ENCODE peak calls at places on chromosomes 1 and 21, in eight cellular contexts. K, S, B, X, F, T, E and Z are unnamed samples.

GRCh38 chr1:7482772-7483495 is 288.2 kb upstream of the VAMP3 start:
- DNase-seq in K (no peak), S (no peak), B (no peak), X (no peak), F (no peak), T (no peak), E (no peak), Z (no peak)

GRCh38 chr1:231487019-231487418 is 41.5 kb upstream of the TSNAX start:
- DNase-seq in K (no peak), S (no peak), B (peak; percentile 40), X (no peak), F (no peak), T (no peak), E (peak; percentile 70), Z (no peak)

GRCh38 chr1:81583878-81584277 is 216.9 kb upstream of the ADGRL2 start:
- DNase-seq in K (no peak), S (no peak), B (no peak), X (no peak), F (no peak), T (no peak), E (no peak), Z (no peak)

GRCh38 chr1:215833936-215834729 is 267.0 kb downstream of the KCTD3 start:
- DNase-seq in K (peak; percentile 4), S (no peak), B (no peak), X (no peak), F (no peak), T (no peak), E (peak; percentile 63), Z (no peak)

GRCh38 chr21:25916226-25916625 is 181.5 kb downstream of the GABPA start:
- DNase-seq in K (no peak), S (no peak), B (no peak), X (no peak), F (no peak), T (no peak), E (no peak), Z (no peak)

GRCh38 chr1:147117109-147117508 is 55.2 kb downstream of the PRKAB2 start:
- DNase-seq in K (no peak), S (no peak), B (no peak), X (no peak), F (no peak), T (no peak), E (no peak), Z (no peak)

GRCh38 chr1:54229281-54229891 is 29.4 kb downstream of the MRPL37 start:
- DNase-seq in K (no peak), S (no peak), B (no peak), X (no peak), F (no peak), T (no peak), E (no peak), Z (no peak)

GRCh38 chr1:67355745-67356424 is 48.2 kb downstream of the IL12RB2 start:
- DNase-seq in K (no peak), S (no peak), B (no peak), X (no peak), F (no peak), T (no peak), E (peak; percentile 41), Z (no peak)

GRCh38 chr1:216686860-216687545 is 36.2 kb downstream of the ESRRG start:
- DNase-seq in K (peak; percentile 32), S (no peak), B (peak; percentile 22), X (no peak), F (no peak), T (no peak), E (peak; percentile 34), Z (no peak)

GRCh38 chr1:18927654-18928272 is 25.4 kb upstream of the ALDH4A1 start:
- DNase-seq in K (no peak), S (no peak), B (no peak), X (no peak), F (no peak), T (no peak), E (no peak), Z (no peak)

GRCh38 chr1:28860332-28861073 is 48.5 kb downstream of the OPRD1 start:
- DNase-seq in K (no peak), S (no peak), B (peak; percentile 86), X (peak; percentile 30), F (no peak), T (peak; percentile 30), E (no peak), Z (no peak)

GRCh38 chr21:32994305-32994704 is 31.4 kb upstream of the OLIG2 start:
- DNase-seq in K (peak; percentile 57), S (no peak), B (peak; percentile 19), X (no peak), F (no peak), T (no peak), E (peak; percentile 39), Z (no peak)

GRCh38 chr1:165468850-165469249 is 23.9 kb upstream of the RXRG start:
- DNase-seq in K (no peak), S (no peak), B (no peak), X (no peak), F (no peak), T (no peak), E (no peak), Z (no peak)

GRCh38 chr1:150575518-150576366 is 3.7 kb downstream of the MCL1 start:
- DNase-seq in K (peak; percentile 5), S (no peak), B (peak; percentile 13), X (no peak), F (no peak), T (no peak), E (peak; percentile 61), Z (no peak)

GRCh38 chr1:108925920-108926319 is 37.4 kb downstream of the CLCC1 start:
- DNase-seq in K (no peak), S (no peak), B (no peak), X (no peak), F (no peak), T (no peak), E (no peak), Z (no peak)

GRCh38 chr1:50497007-50497406 is 73.8 kb upstream of the DMRTA2 start:
- DNase-seq in K (no peak), S (no peak), B (no peak), X (no peak), F (no peak), T (no peak), E (no peak), Z (no peak)

GRCh38 chr1:224069138-224069537 is 44.8 kb upstream of the FBXO28 start:
- DNase-seq in K (no peak), S (no peak), B (no peak), X (no peak), F (no peak), T (no peak), E (no peak), Z (no peak)

GRCh38 chr1:38776466-38776865 is 83.1 kb downstream of the RRAGC start:
- DNase-seq in K (no peak), S (no peak), B (no peak), X (no peak), F (no peak), T (no peak), E (no peak), Z (no peak)

GRCh38 chr1:8019229-8019620 is 6.9 kb downstream of the ERRFI1 start:
- DNase-seq in K (no peak), S (no peak), B (no peak), X (no peak), F (no peak), T (no peak), E (peak; percentile 8), Z (no peak)

GRCh38 chr1:246907472-246907871 is 24.3 kb downstream of the AHCTF1 start:
- DNase-seq in K (peak; percentile 66), S (no peak), B (peak; percentile 63), X (peak; percentile 29), F (peak; percentile 16), T (no peak), E (peak; percentile 86), Z (no peak)

GRCh38 chr21:33155457-33155856 is 74.3 kb upstream of the IFNAR2 start:
- DNase-seq in K (no peak), S (no peak), B (no peak), X (no peak), F (no peak), T (no peak), E (no peak), Z (no peak)

GRCh38 chr1:25991937-25992688 is 5.8 kb downstream of the PAFAH2 start:
- DNase-seq in K (no peak), S (no peak), B (no peak), X (no peak), F (no peak), T (no peak), E (no peak), Z (no peak)

GRCh38 chr1:171751208-171751607 is 9.3 kb upstream of the VAMP4 start:
- DNase-seq in K (no peak), S (no peak), B (no peak), X (no peak), F (no peak), T (no peak), E (no peak), Z (no peak)

DNA sequence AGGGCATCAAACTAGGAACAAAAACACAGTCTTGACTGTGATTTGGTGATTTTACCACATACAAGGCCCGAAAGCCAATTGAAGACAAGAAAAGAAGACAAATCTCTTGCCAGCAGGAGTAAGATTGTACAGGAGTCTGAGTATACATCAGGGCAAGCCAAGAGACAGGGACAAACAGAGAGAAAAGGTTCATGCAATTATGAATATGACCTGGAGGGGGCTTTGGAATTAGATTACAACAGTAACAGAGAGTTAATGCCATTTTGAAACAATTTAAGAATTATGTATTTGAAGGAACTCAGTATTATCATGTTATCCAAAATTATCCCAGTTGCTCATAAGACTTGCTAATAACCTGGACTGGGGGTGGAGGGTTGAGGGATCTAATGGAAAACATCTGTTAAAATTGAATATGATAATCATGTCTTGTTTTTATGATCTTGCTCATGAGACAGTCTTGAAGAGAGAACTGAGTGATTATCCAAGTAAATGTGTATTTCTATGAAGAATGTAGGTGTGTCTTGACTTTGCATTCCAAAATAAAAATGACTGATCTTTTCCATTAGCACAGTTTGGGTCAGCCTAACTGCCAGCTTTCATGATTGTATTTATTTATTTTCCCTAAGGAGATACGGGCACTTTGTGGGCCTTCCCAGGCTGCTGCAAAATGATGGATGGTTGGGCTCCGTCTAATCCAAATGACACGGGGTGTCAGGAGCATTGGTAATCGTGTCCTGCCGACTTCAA is 117.7 kb downstream of the ERG start:
- DNase-seq in K (peak; percentile 12), S (no peak), B (no peak), X (no peak), F (no peak), T (peak; percentile 8), E (peak; percentile 22), Z (no peak)
- H3K4me1 ChIP-seq in K (no peaks in the 10 kb centered on the region), S (no peaks in the 10 kb centered on the region), B (no peaks in the 10 kb centered on the region), X (no peaks in the 10 kb centered on the region), F (no peaks in the 10 kb centered on the region), T (no peaks in the 10 kb centered on the region), E (no peaks in the 10 kb centered on the region), Z (no peaks in the 10 kb centered on the region)

GRCh38 chr1:182015360-182015759 is 46.2 kb downstream of the ZNF648 start:
- DNase-seq in K (peak; percentile 62), S (no peak), B (no peak), X (no peak), F (no peak), T (no peak), E (no peak), Z (no peak)
- TF ChIP-seq CTCF in K (peak; percentile 67), S (no peak), B (no peak), X (no peak), F (peak; percentile 19), T (peak; percentile 10), E (no peak), Z (no peak)

GRCh38 chr1:182227864-182228547 is 163.6 kb downstream of the GLUL start:
- DNase-seq in K (no peak), S (no peak), B (no peak), X (no peak), F (no peak), T (no peak), E (no peak), Z (no peak)
- H3K27ac ChIP-seq in K (no peak overlapping the region), S (no peak overlapping the region), B (no peak overlapping the region), X (peak overlapping the region; percentile 9), F (no peak overlapping the region), T (no peak overlapping the region), E (no peak overlapping the region), Z (no peak overlapping the region)

GRCh38 chr1:27627051-27627450 is 7.9 kb downstream of the FGR start:
- DNase-seq in K (no peak), S (no peak), B (no peak), X (no peak), F (no peak), T (no peak), E (no peak), Z (no peak)
- H3K4me1 ChIP-seq in K (peaks cover 35% of the 10 kb centered on the region), S (peaks cover 71% of the 10 kb centered on the region), B (no peaks in the 10 kb centered on the region), X (no peaks in the 10 kb centered on the region), F (peaks cover 20% of the 10 kb centered on the region), T (no peaks in the 10 kb centered on the region), E (no peaks in the 10 kb centered on the region), Z (peaks cover 4% of the 10 kb centered on the region)